ENCODE peak calls at places on chromosomes 16 and 17, in four cellular contexts. One of them, this sample, is unnamed.

GRCh38 chr17:74686761-74687160 is 26.0 kb downstream of the CD300LF start:
- DNase-seq in germinal center: no peak
- DNase-seq in SHP77: no peak
- DNase-seq in GM12892: no peak
- DNase-seq in this sample: no peak

GRCh38 chr17:67469208-67469980 is 92.3 kb downstream of the PITPNC1 start:
- DNase-seq in SHP77: no peak
- DNase-seq in GM12892: no peak
- DNase-seq in germinal center: no peak
- DNase-seq in this sample: no peak

GRCh38 chr16:14628806-14629611 is 1.1 kb downstream of the PARN start:
- DNase-seq in germinal center: no peak
- DNase-seq in GM12892: no peak
- DNase-seq in SHP77: no peak
- DNase-seq in this sample: no peak

GRCh38 chr17:10033982-10034381 is 128.9 kb upstream of the RCVRN start:
- DNase-seq in SHP77: no peak
- DNase-seq in germinal center: peak; percentile 59
- DNase-seq in GM12892: no peak
- DNase-seq in this sample: no peak

GRCh38 chr17:12985431-12986285 is 32.2 kb downstream of the ELAC2 start:
- DNase-seq in germinal center: no peak
- DNase-seq in GM12892: no peak
- DNase-seq in SHP77: no peak
- DNase-seq in this sample: no peak

GRCh38 chr17:17516315-17516930 is 20.2 kb upstream of the RASD1 start:
- DNase-seq in germinal center: no peak
- DNase-seq in GM12892: no peak
- DNase-seq in SHP77: peak; percentile 94
- DNase-seq in this sample: no peak

GRCh38 chr16:71540-72341 is 690 bp downstream of the RHBDF1 start:
- DNase-seq in SHP77: no peak
- DNase-seq in germinal center: no peak
- DNase-seq in GM12892: peak; percentile 52
- DNase-seq in this sample: no peak

GRCh38 chr17:28682655-28683054 is 20.6 kb downstream of the SUPT6H start:
- DNase-seq in germinal center: no peak
- DNase-seq in GM12892: no peak
- DNase-seq in SHP77: no peak
- DNase-seq in this sample: no peak

GRCh38 chr17:78853926-78854394 is 13.3 kb upstream of the USP36 start:
- DNase-seq in GM12892: no peak
- DNase-seq in SHP77: no peak
- DNase-seq in germinal center: no peak
- DNase-seq in this sample: no peak

GRCh38 chr17:30323895-30324319 is 9.9 kb downstream of the TMIGD1 start:
- DNase-seq in germinal center: peak; percentile 7
- DNase-seq in SHP77: no peak
- DNase-seq in GM12892: no peak
- DNase-seq in this sample: no peak

GRCh38 chr17:49887086-49887743 is 39.3 kb upstream of the TAC4 start:
- DNase-seq in GM12892: no peak
- DNase-seq in SHP77: no peak
- DNase-seq in germinal center: no peak
- DNase-seq in this sample: no peak

GRCh38 chr17:67078292-67078691 is 33.9 kb downstream of the CACNG1 start:
- DNase-seq in GM12892: no peak
- DNase-seq in germinal center: no peak
- DNase-seq in SHP77: no peak
- DNase-seq in this sample: no peak

GRCh38 chr17:48961516-48962233 is 6.7 kb downstream of the GIP start:
- DNase-seq in germinal center: no peak
- DNase-seq in SHP77: no peak
- DNase-seq in GM12892: no peak
- DNase-seq in this sample: no peak

GRCh38 chr17:74156878-74157277 is 46.6 kb upstream of the RPL38 start:
- DNase-seq in SHP77: no peak
- DNase-seq in germinal center: no peak
- DNase-seq in GM12892: no peak
- DNase-seq in this sample: no peak

GRCh38 chr17:40548982-40549680 is 16.1 kb downstream of the CCR7 start:
- DNase-seq in GM12892: no peak
- DNase-seq in SHP77: peak; percentile 72
- DNase-seq in germinal center: no peak
- DNase-seq in this sample: no peak

GRCh38 chr17:50290074-50290702 is 15.9 kb downstream of the TMEM92 start:
- DNase-seq in GM12892: no peak
- DNase-seq in germinal center: no peak
- DNase-seq in SHP77: no peak
- DNase-seq in this sample: no peak

GRCh38 chr17:82076018-82076784 is 10.6 kb upstream of the DUS1L start:
- DNase-seq in SHP77: no peak
- DNase-seq in GM12892: no peak
- DNase-seq in germinal center: no peak
- DNase-seq in this sample: no peak

GRCh38 chr16:65414284-65414984 is 292.6 kb upstream of the CDH11 start:
- DNase-seq in SHP77: no peak
- DNase-seq in GM12892: no peak
- DNase-seq in germinal center: no peak
- DNase-seq in this sample: no peak

This sample was measured in GM12891.